ENCODE peak calls at places on chromosomes 2 and 18, in five cellular contexts. S is IMR-90, Z is H1, Q is endothelial cell of umbilical vein, K is HCT116. C is an unnamed sample. For H3K36me3, the result is how much of the 10 kb centered on the place peaks cover.

GRCh38 chr2:129056309-129056958 is 737.8 kb upstream of the HS6ST1 start:
- DNase-seq in Q (no peak), K (no peak), Z (no peak), S (no peak), C (no peak)

GRCh38 chr2:201151127-201152074 is 31.5 kb upstream of the CASP10 start:
- DNase-seq in Z (no peak), Q (peak), K (peak), S (peak), C (peak)

GRCh38 chr2:76274154-76274553 is 563.4 kb upstream of the GCFC2 start:
- DNase-seq in Z (no peak), Q (no peak), K (no peak), S (no peak), C (no peak)

GRCh38 chr2:34570266-34570872 is 971.3 kb upstream of the FAM98A start:
- DNase-seq in S (no peak), K (no peak), Z (no peak), Q (no peak), C (peak)

GRCh38 chr2:152571035-152571766 is 146.1 kb downstream of the PRPF40A start:
- DNase-seq in K (no peak), Z (no peak), Q (no peak), S (peak), C (peak)

GRCh38 chr2:191369034-191369433 is 123.8 kb downstream of the MYO1B start:
- DNase-seq in K (no peak), S (no peak), Z (no peak), Q (peak), C (peak)

GRCh38 chr2:240464514-240465241 is 29.2 kb downstream of the GPC1 start:
- DNase-seq in Z (no peak), K (no peak), S (no peak), Q (no peak), C (no peak)

GRCh38 chr18:8757598-8757997 is 52.2 kb downstream of the MTCL1 start:
- DNase-seq in K (no peak), Q (no peak), Z (no peak), S (no peak), C (peak)

GRCh38 chr2:144508162-144508765 is 11.7 kb downstream of the ZEB2 start:
- DNase-seq in Z (no peak), Q (no peak), S (no peak), K (no peak), C (peak)

GRCh38 chr18:62863629-62864028 is 148.3 kb downstream of the PHLPP1 start:
- DNase-seq in Z (no peak), S (peak), Q (peak), K (peak), C (peak)

GRCh38 chr2:39584283-39584972 is 81.3 kb upstream of the TMEM178A start:
- DNase-seq in Z (no peak), S (peak), K (no peak), Q (no peak), C (peak)

GRCh38 chr2:214574077-214574775 is 163.4 kb downstream of the VWC2L start:
- DNase-seq in Z (no peak), K (no peak), Q (no peak), S (no peak), C (no peak)

GRCh38 chr2:23135481-23136100 is 249.4 kb upstream of the KLHL29 start:
- DNase-seq in S (no peak), Z (peak), K (no peak), Q (no peak), C (peak)

GRCh38 chr2:237431372-237431771 is 17.4 kb upstream of the COL6A3 start:
- DNase-seq in S (peak), Q (no peak), Z (no peak), K (no peak), C (peak)

GRCh38 chr2:126657146-126657635 is 1.2 kb downstream of the GYPC start:
- DNase-seq in S (peak), K (no peak), Z (no peak), Q (no peak), C (peak)

GRCh38 chr2:211408485-211408884 is 852.1 kb downstream of the CPS1 start:
- DNase-seq in Q (peak), K (no peak), Z (no peak), S (no peak), C (no peak)

GRCh38 chr18:76824136-76824676 is 1.8 kb downstream of the ZNF236 start:
- DNase-seq in Q (no peak), Z (no peak), K (no peak), S (no peak), C (no peak)

GRCh38 chr2:8511868-8512612 is 169.8 kb upstream of the ID2 start:
- DNase-seq in S (peak), K (no peak), Q (no peak), Z (no peak), C (peak)

GRCh38 chr2:196480653-196481322 is 158.7 kb upstream of the CCDC150 start:
- DNase-seq in S (no peak), K (no peak), Z (no peak), Q (no peak), C (peak)

GRCh38 chr2:201258666-201258999 is 1.7 kb upstream of the CASP8 start:
- DNase-seq in S (no peak), Z (no peak), K (no peak), Q (no peak), C (no peak)

GRCh38 chr18:27141876-27142275 is 43.2 kb downstream of the CHST9 start:
- DNase-seq in Q (no peak), S (no peak), K (no peak), Z (no peak), C (no peak)

GRCh38 chr2:108288534-108289106 is at the start of gene SULT1C2:
- DNase-seq in Z (peak), Q (no peak), S (peak), K (peak), C (peak)

GRCh38 chr2:39932198-39932597 is 153.1 kb upstream of the THUMPD2 start:
- DNase-seq in Z (no peak), K (no peak), S (peak), Q (no peak), C (no peak)

GRCh38 chr18:8493141-8493540 is 116.1 kb upstream of the RAB12 start:
- DNase-seq in K (no peak), Z (no peak), Q (no peak), S (no peak), C (no peak)

GRCh38 chr2:60710707-60711106 is 45.4 kb upstream of the PAPOLG start:
- DNase-seq in K (no peak), Q (peak), Z (no peak), S (peak), C (peak)

GRCh38 chr2:175600024-175600831 is 401.8 kb downstream of the LNPK start:
- DNase-seq in K (no peak), S (no peak), Z (no peak), Q (no peak), C (peak)

GRCh38 chr2:186726938-186727337 is 33.1 kb downstream of the FAM171B start:
- DNase-seq in Q (no peak), Z (no peak), K (no peak), S (peak), C (peak)

GRCh38 chr2:235868645-235869044 is 299.5 kb downstream of the GBX2 start:
- DNase-seq in Q (no peak), S (no peak), Z (no peak), K (no peak), C (no peak)

GRCh38 chr2:237432484-237433092 is 18.6 kb upstream of the COL6A3 start:
- DNase-seq in S (peak), K (peak), Z (no peak), Q (no peak), C (peak)

GRCh38 chr2:42962521-42962953 is 170.2 kb upstream of the HAAO start:
- DNase-seq in Z (no peak), K (no peak), Q (peak), S (peak), C (peak)

GRCh38 chr2:181984814-181985631 is 630 bp upstream of the PPP1R1C start:
- DNase-seq in S (peak), Z (no peak), K (no peak), Q (no peak), C (no peak)

GRCh38 chr2:160583162-160583522 is 89.5 kb upstream of the RBMS1 start:
- DNase-seq in Z (no peak), S (peak), Q (peak), K (no peak), C (peak)

DNA sequence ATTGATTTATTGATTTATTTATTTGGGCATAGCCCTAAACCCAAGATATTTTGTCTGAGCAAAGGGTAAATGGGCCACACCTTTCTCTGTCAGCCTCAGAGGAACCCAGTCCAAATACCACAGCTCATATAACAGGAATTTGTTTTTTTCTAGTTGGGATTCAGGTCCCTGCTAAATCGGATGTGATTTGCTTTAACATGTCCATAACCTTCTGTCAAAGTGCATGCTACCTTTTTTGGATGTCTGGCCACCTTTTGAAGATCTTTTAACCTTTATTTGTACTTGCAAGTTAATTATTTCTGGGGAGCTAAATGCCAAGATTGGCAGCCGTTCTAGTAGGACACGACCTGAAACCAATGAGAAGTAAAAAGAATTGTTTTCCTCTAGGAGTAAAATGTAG is 303.2 kb upstream of the UBE2E3 start:
- DNase-seq in S (no peak), Q (no peak), Z (no peak), K (no peak), C (peak)
- H2AFZ ChIP-seq in S (no peak), Q (no peak), Z (no peak), K (peak), C (peak)

DNA sequence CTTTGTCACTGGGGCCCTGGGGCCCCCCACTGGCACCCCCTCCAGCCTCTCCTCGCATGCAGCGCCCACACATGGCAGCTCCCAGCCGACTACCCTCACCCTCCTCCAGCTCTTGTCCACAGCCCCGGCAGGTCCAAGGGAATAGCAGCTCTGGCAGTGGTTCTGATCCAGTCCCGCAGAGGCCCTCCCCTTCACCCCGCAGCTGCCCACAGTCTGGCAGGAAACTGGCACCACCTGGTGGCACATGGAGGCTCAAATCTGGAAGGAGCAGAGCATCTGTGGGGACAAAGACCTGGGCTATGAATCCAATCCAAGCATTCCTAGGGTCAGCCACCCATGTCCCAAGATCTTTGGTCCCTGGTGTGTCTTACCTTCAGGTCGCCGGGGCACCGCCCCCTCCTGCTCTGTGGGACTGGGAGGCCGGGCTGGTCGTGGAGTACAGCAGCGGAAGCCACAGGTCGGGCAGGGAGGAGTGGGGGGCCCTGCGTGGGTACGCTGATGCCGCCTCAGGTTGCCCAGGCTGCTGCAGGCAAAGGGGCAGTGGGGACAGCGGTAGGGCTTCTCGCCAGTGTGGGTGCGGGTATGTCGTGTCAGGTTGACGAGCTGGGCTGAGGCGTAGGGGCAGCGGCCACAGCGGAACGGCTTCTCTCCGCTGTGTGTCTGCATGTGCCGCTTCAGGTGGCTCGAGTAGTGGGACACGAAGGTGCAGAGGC is 2.3 kb downstream of the ZNF513 start:
- DNase-seq in K (no peak), Q (no peak), Z (no peak), S (no peak), C (peak)
- H3K36me3 ChIP-seq in K (half or more), Q (half or more), Z (half or more), S (half or more), C (under half)

DNA sequence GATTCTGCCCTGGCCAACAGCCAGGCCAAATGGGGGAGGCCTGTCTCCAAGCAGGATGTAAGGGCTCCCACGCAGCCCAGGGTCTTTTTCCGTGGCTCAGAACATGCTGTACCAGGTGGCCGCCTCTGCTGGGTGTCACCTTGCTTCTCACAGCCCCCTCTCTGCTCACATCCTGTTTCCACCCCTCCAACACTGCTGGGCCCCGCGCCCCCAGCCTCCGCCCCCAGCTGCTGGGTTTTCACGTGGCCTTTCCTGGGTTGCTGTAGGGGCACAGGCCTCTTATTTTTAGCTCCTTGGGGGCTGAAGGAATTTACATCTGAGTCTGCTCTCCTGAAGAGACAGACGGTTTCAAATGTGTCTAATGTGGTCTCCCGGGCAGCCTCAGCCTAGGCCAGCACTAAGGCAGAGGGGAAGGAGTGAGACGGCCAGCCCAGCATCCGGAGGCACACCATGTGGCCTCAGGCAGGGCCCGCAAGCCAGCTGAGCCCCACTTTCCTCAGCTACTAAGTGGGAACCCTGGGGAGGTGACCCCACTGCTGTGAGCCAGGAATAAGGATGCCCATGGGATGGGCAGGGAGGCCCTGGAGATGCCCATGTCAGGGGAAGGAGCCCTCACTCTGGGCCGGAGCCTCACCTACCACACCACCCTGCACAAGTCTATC is 18.7 kb upstream of the DUSP2 start:
- DNase-seq in S (no peak), K (no peak), Q (no peak), Z (no peak), C (no peak)
- H2AFZ ChIP-seq in S (no peak), K (no peak), Q (no peak), Z (peak), C (no peak)

GRCh38 chr2:128003463-128003862 is 24.4 kb downstream of the SAP130 start:
- DNase-seq in S (no peak), Q (no peak), K (no peak), Z (no peak), C (no peak)

GRCh38 chr2:128008089-128008672 is 19.7 kb downstream of the SAP130 start:
- DNase-seq in K (no peak), Q (no peak), S (no peak), Z (no peak), C (no peak)

DNA sequence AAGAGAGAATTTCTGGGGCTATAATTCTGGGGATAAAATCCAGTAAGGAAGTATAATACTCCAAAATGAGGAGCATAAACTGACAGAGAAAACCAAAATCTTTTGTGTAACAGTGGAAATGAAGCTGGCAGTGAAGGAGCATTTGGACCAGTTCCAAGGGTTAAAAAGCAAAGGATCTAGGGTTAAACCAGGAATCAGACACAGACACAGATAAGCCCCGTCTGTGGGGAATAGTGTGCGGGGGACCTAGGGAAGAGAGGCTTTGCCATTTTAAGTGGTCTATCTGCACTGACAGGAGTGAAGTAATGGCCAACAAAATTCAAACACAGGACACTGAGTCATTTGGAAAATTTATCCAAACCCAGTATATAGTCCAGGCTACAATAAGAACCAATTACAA is 23.4 kb downstream of the SAP130 start:
- DNase-seq in Q (no peak), K (no peak), Z (no peak), S (no peak), C (no peak)
- H3K36me3 ChIP-seq in Q (under half), K (under half), Z (half or more), S (under half), C (under half)

DNA sequence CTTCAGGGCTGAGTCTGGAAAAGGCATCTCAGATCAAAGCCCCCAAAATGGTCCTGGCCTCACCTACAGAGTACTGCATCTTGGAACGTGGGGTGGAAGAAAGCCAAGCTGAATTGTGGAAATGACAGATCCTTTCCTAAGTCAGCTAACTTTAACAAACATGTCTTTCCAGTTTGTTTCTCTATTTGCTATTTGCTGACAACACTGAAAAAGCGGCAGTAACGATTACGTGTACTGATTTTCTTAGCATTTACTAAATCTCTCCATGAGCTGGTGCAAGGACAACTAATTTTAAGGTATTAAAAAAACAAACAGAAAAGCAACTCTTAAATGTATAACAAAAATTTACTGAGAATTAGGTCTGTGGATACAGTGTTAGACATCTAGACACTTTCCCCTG is 1.1 kb downstream of the HIBCH start:
- DNase-seq in K (no peak), Z (no peak), S (no peak), Q (no peak), C (peak)
- H2AFZ ChIP-seq in K (no peak), Z (no peak), S (no peak), Q (no peak), C (peak)

DNA sequence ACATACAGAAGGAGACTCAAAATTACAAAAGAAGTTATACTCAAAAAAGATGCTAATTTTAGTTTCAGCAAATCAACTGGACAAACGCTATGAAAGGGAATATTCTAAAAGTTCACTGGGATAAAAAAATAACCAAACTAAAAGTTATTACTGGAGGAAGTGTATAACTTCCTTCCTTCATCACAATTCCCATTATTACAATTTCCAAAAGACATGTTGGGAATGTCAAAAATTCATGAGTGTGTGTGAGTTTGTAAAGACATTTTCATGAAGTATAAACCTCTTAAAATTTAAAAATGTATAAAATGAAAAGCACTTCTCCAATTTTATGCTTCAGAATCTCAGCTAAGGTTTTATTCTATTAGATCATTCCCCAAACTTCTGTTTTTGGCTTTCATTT is 67.8 kb downstream of the MERTK start:
- DNase-seq in K (no peak), Z (no peak), S (no peak), Q (peak), C (no peak)
- H3K36me3 ChIP-seq in K (under half), Z (under half), S (under half), Q (under half), C (under half)

GRCh38 chr2:222033541-222033940 is 265.3 kb downstream of the PAX3 start:
- DNase-seq in Q (no peak), S (no peak), Z (no peak), K (no peak), C (peak)
- H2AFZ ChIP-seq in Q (no peak), S (no peak), Z (no peak), K (no peak), C (no peak)

GRCh38 chr2:230664128-230664527 is 48.5 kb upstream of the CAB39 start:
- DNase-seq in K (no peak), S (peak), Q (no peak), Z (no peak), C (peak)
- H3K36me3 ChIP-seq in K (under half), S (under half), Q (under half), Z (under half), C (under half)

DNA sequence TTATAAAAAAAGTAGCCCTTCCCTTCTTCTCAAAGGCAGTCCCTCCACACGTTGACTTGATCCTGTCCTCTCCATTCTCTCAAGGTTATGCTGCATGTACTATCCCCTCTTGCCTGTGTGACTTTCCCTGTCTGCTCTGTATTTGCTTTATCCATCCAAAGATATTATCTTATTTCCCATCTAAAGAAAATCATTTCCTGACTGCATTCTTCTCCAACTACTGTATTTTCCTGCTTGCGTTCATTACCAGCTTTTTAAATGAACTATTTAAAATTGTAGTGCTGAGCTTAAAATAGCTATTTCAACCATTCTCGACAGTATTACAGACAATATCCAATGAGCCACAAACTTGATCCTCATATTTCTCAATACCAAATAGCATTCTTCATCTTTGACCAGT is 716.0 kb upstream of the REG3G start:
- DNase-seq in Q (peak), S (no peak), K (no peak), Z (no peak), C (no peak)
- H2AFZ ChIP-seq in Q (peak), S (no peak), K (no peak), Z (no peak), C (no peak)

DNA sequence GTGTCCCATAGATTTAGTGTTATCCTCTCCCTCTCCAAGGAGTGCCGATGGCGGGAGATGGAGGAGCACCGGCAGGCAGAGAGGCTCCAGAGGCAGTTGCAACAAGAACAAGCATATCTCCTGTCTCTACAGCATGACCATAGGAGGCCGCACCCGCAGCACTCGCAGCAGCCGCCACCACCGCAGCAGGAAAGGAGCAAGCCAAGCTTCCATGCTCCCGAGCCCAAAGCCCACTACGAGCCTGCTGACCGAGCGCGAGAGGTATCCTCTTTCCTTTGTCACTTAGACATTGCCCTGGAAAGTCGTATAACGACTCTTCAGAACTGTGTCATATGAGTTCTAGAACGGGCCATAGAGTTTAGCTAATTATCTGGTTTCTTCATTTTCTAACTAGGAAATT is 132.2 kb upstream of the IL1R2 start:
- DNase-seq in Q (no peak), Z (no peak), K (no peak), S (no peak), C (no peak)
- H3K36me3 ChIP-seq in Q (under half), Z (under half), K (under half), S (under half), C (half or more)